ENCODE peak calls at places on chromosomes 7 and 10, in nine cellular contexts. L is tibial nerve, C is stomach, P is psoas muscle, K is H9, A is GM13977, Z is breast epithelium, W is esophagus squamous epithelium, B is astrocyte of the spinal cord. G is an unnamed sample.

GRCh38 chr7:18420758-18421157 is 74.8 kb upstream of the HDAC9 start:
- DNase-seq in L (no peak), C (no peak), P (no peak), K (no peak), A (no peak), Z (no peak), W (no peak), B (no peak), G (no peak)

GRCh38 chr7:80767655-80768054 is 129.2 kb downstream of the CD36 start:
- DNase-seq in L (no peak), C (no peak), P (no peak), K (no peak), A (no peak), Z (no peak), W (no peak), B (no peak), G (no peak)

GRCh38 chr7:139873593-139874374 is 44.7 kb downstream of the TBXAS1 start:
- DNase-seq in L (no peak), C (no peak), P (no peak), K (no peak), A (no peak), Z (no peak), W (no peak), B (no peak), G (no peak)

GRCh38 chr10:78044699-78045098 is 11.0 kb downstream of the RPS24 start:
- DNase-seq in L (no peak), C (no peak), P (no peak), K (no peak), A (no peak), Z (no peak), W (no peak), B (peak), G (no peak)

GRCh38 chr10:79492839-79493238 is 19.5 kb upstream of the EIF5AL1 start:
- DNase-seq in L (no peak), C (no peak), P (no peak), K (no peak), A (no peak), Z (no peak), W (no peak), B (no peak), G (no peak)

GRCh38 chr10:15433850-15434537 is 62.9 kb upstream of the FAM171A1 start:
- DNase-seq in L (peak), C (no peak), P (no peak), K (no peak), A (peak), Z (no peak), W (no peak), B (peak), G (no peak)

GRCh38 chr7:93117852-93118530 is at the start of gene SAMD9:
- DNase-seq in L (peak), C (peak), P (no peak), K (no peak), A (peak), Z (peak), W (no peak), B (peak), G (peak)

GRCh38 chr10:77524300-77524711 is 113.3 kb downstream of the KCNMA1 start:
- DNase-seq in L (no peak), C (no peak), P (no peak), K (no peak), A (no peak), Z (peak), W (no peak), B (peak), G (peak)

GRCh38 chr10:34286136-34286739 is 528.9 kb downstream of the PARD3 start:
- DNase-seq in L (no peak), C (no peak), P (peak), K (peak), A (no peak), Z (no peak), W (no peak), B (peak), G (no peak)

GRCh38 chr7:38409524-38409923 is 136.1 kb upstream of the TARP start:
- DNase-seq in L (no peak), C (no peak), P (no peak), K (no peak), A (no peak), Z (no peak), W (no peak), B (no peak), G (no peak)

GRCh38 chr10:124683816-124684215 is 60.4 kb downstream of the FAM53B start:
- DNase-seq in L (no peak), C (no peak), P (peak), K (no peak), A (no peak), Z (no peak), W (no peak), B (no peak), G (no peak)

GRCh38 chr7:96833701-96834453 is 124.2 kb upstream of the SEM1 start:
- DNase-seq in L (no peak), C (no peak), P (no peak), K (no peak), A (no peak), Z (no peak), W (no peak), B (peak), G (no peak)

GRCh38 chr7:96826089-96826488 is 116.4 kb upstream of the SEM1 start:
- DNase-seq in L (no peak), C (no peak), P (no peak), K (no peak), A (no peak), Z (no peak), W (no peak), B (no peak), G (no peak)

GRCh38 chr7:96832107-96832506 is 122.5 kb upstream of the SEM1 start:
- DNase-seq in L (no peak), C (no peak), P (no peak), K (no peak), A (no peak), Z (no peak), W (no peak), B (no peak), G (no peak)

GRCh38 chr7:96827701-96828100 is 118.1 kb upstream of the SEM1 start:
- DNase-seq in L (no peak), C (no peak), P (no peak), K (peak), A (no peak), Z (no peak), W (no peak), B (no peak), G (no peak)

DNA sequence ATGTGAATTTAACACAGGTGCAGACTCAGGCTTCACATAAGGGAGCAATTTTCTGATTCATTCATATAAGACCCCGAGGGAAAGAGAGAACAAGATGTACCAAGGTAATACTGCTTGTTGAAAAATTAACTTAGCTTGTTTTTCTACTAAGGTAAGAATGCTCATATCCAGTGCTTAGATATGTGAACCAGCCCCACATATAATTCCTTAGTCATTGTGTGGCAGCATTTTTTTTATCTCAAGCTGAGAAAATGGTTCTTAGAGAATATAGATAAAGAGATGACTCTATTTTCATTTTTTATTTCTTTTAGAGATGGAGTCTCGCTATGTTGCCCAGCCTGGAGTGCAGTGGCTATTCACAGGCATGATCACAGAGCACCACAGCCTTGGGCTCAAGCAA is 121.8 kb upstream of the SEM1 start:
- DNase-seq in L (no peak), C (no peak), P (no peak), K (no peak), A (no peak), Z (no peak), W (no peak), B (no peak), G (no peak)
- TF ChIP-seq CTCF in L (no peak), C (no peak), P (no peak), K (no peak), A (no peak), Z (no peak), W (no peak), B (no peak), G (no peak)

GRCh38 chr10:35598379-35598778 is 6.8 kb upstream of the GJD4 start:
- DNase-seq in L (no peak), C (no peak), P (no peak), K (no peak), A (no peak), Z (no peak), W (no peak), B (no peak), G (no peak)
- TF ChIP-seq CTCF in L (no peak), C (no peak), P (peak), K (peak), A (peak), Z (no peak), W (no peak), B (peak), G (peak)

DNA sequence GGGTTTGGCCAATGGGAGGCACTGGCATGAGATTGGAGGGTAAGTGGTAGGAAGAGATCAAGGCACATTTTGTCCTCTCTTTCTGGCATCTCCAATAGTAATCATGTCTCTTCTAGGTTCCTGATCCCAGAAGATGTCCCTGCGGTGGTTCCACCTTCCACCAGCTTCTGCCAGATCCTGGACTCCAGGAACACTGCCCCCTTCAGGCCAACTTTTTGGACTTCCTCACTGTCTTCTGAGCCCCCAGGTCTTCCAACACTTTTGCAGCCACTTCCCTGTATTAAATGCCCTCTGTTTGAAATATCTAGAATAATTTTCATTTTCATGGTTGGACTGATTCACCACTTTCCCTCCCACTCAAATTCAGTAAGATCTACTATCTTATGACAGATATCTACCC is 60.9 kb downstream of the BAMBI start:
- DNase-seq in L (no peak), C (no peak), P (no peak), K (no peak), A (no peak), Z (no peak), W (no peak), B (no peak), G (no peak)
- TF ChIP-seq CTCF in L (no peak), C (no peak), P (no peak), K (peak), A (peak), Z (no peak), W (no peak), B (peak), G (peak)

GRCh38 chr7:155637155-155637554 is 7.3 kb upstream of the RBM33 start:
- DNase-seq in L (no peak), C (no peak), P (no peak), K (no peak), A (no peak), Z (no peak), W (no peak), B (no peak), G (no peak)

GRCh38 chr7:155629171-155629570 is 15.3 kb upstream of the RBM33 start:
- DNase-seq in L (no peak), C (no peak), P (no peak), K (no peak), A (no peak), Z (no peak), W (no peak), B (no peak), G (no peak)

GRCh38 chr7:155635817-155636216 is 8.6 kb upstream of the RBM33 start:
- DNase-seq in L (no peak), C (no peak), P (no peak), K (no peak), A (no peak), Z (no peak), W (no peak), B (no peak), G (no peak)

GRCh38 chr7:155625557-155625956 is 18.9 kb upstream of the RBM33 start:
- DNase-seq in L (no peak), C (no peak), P (no peak), K (no peak), A (no peak), Z (no peak), W (no peak), B (no peak), G (no peak)

GRCh38 chr7:155631155-155631554 is 13.3 kb upstream of the RBM33 start:
- DNase-seq in L (no peak), C (no peak), P (no peak), K (no peak), A (no peak), Z (no peak), W (no peak), B (no peak), G (no peak)
- TF ChIP-seq CTCF in L (no peak), C (no peak), P (no peak), K (no peak), A (no peak), Z (no peak), W (no peak), B (no peak), G (no peak)

GRCh38 chr10:35885076-35885475 is 243.0 kb upstream of the FZD8 start:
- DNase-seq in L (no peak), C (no peak), P (no peak), K (no peak), A (no peak), Z (no peak), W (no peak), B (no peak), G (no peak)

GRCh38 chr10:35884657-35885071 is 242.6 kb upstream of the FZD8 start:
- DNase-seq in L (no peak), C (peak), P (no peak), K (no peak), A (no peak), Z (no peak), W (no peak), B (no peak), G (no peak)

GRCh38 chr10:35887686-35888085 is 245.6 kb upstream of the FZD8 start:
- DNase-seq in L (no peak), C (no peak), P (no peak), K (no peak), A (no peak), Z (peak), W (no peak), B (no peak), G (no peak)

GRCh38 chr10:35881320-35881719 is 239.2 kb upstream of the FZD8 start:
- DNase-seq in L (no peak), C (no peak), P (no peak), K (no peak), A (no peak), Z (no peak), W (no peak), B (no peak), G (no peak)

GRCh38 chr10:35882422-35883150 is 240.5 kb upstream of the FZD8 start:
- DNase-seq in L (no peak), C (no peak), P (no peak), K (peak), A (no peak), Z (no peak), W (no peak), B (no peak), G (no peak)
- TF ChIP-seq CTCF in L (no peak), C (no peak), P (no peak), K (peak), A (no peak), Z (no peak), W (no peak), B (no peak), G (no peak)

DNA sequence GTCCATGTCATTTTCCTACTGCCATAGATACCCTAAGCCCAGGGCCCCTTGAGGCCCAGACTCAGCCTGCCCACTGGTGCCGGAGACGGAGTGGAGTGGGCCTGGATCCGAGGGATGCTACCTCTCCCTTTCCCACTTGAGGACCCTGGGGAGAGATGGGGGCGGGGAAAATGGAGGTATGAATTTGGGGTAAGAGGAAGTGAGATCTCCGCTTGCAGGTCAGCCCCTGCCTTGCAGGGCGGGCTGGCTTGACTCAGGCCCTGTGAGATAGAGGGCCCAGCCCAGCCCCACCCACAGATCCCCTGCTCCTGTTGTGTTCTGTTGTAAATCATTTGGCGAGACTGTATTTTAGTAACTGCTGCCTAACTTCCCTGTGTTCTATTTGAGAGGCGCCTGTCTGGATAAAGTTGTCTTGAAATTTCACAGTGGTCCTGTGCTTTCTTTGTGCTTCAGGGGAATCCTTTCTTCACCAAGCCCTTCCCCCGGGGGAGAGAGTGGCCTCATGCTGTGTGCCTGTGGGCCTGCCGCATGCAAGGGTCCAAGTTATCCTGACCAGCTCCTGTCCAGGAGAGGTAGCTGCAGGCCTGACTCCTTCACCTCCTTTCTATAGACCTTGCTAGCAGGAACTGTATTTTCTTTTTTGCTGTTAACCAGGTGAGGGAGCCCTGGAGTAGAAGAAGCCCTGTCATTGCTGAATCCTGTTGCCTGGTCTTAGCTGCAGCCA is 13.3 kb downstream of the YKT6 start:
- DNase-seq in L (no peak), C (no peak), P (no peak), K (peak), A (peak), Z (no peak), W (no peak), B (peak), G (no peak)
- TF ChIP-seq CTCF in L (no peak), C (no peak), P (no peak), K (peak), A (peak), Z (no peak), W (no peak), B (peak), G (peak)

GRCh38 chr7:46654546-46655443 is 733.7 kb upstream of the IGFBP3 start:
- DNase-seq in L (no peak), C (no peak), P (no peak), K (no peak), A (no peak), Z (no peak), W (no peak), B (no peak), G (no peak)
- TF ChIP-seq CTCF in L (no peak), C (no peak), P (no peak), K (no peak), A (no peak), Z (no peak), W (no peak), B (no peak), G (no peak)

GRCh38 chr10:72334832-72335393 is 19.8 kb downstream of the DNAJB12 start:
- DNase-seq in L (peak), C (peak), P (peak), K (peak), A (peak), Z (peak), W (peak), B (peak), G (no peak)
- TF ChIP-seq CTCF in L (peak), C (no peak), P (no peak), K (no peak), A (peak), Z (no peak), W (no peak), B (peak), G (no peak)

GRCh38 chr7:4698707-4699275 is 16.7 kb downstream of the FOXK1 start:
- DNase-seq in L (no peak), C (no peak), P (no peak), K (no peak), A (no peak), Z (no peak), W (no peak), B (no peak), G (no peak)

GRCh38 chr7:4702961-4703512 is 20.9 kb downstream of the FOXK1 start:
- DNase-seq in L (no peak), C (no peak), P (no peak), K (peak), A (no peak), Z (no peak), W (no peak), B (no peak), G (no peak)

GRCh38 chr7:4699897-4700296 is 17.8 kb downstream of the FOXK1 start:
- DNase-seq in L (no peak), C (no peak), P (no peak), K (no peak), A (no peak), Z (no peak), W (no peak), B (no peak), G (no peak)

GRCh38 chr7:4703532-4703931 is 21.4 kb downstream of the FOXK1 start:
- DNase-seq in L (no peak), C (no peak), P (no peak), K (no peak), A (no peak), Z (no peak), W (no peak), B (no peak), G (no peak)

DNA sequence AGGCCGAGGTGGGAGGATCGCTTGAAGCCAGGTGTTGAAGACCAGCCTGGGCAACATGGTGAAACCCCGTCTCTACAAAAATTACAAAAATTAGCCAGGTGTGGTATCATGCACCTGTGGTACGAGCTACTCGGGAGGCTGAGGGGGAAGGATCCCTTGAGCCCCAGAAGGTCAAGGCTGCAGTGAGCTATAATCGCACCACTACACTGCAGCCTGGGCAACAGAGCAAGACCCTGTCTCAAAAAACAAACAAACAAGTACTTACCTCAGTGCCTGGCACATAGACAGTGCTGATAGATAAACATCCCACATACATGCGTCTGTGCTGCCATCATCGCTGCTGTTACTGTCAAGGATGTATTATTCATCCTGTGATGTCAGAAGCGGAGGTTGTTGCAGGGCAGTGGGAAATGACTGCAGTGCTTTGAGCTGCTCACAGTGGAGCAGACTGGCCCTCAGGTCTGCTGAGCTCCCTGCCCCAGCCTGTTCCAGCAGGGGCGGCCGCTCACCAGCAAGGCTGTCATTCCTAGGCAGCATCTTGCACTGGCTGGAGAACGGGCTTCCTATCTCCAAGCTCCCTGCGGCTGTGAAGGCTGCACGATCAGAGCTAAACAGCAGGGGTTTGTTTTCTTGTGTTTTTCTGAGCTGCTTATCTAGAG is 18.6 kb downstream of the FOXK1 start:
- DNase-seq in L (no peak), C (no peak), P (no peak), K (peak), A (no peak), Z (no peak), W (no peak), B (peak), G (no peak)
- TF ChIP-seq CTCF in L (no peak), C (no peak), P (no peak), K (no peak), A (no peak), Z (no peak), W (no peak), B (peak), G (no peak)